ENCODE peak calls at places on chromosomes 1 and 21, in four cellular contexts. F is HuH-7, I is nucleus accumbens, X is hypothalamus. G is an unnamed sample.

GRCh38 chr1:1259540-1259939 is 13.0 kb upstream of the C1QTNF12 start:
- DNase-seq in F (no peak), I (no peak), X (no peak), G (no peak)

GRCh38 chr1:38852780-38853179 is 6.8 kb downstream of the RRAGC start:
- DNase-seq in F (no peak), I (no peak), X (no peak), G (no peak)

GRCh38 chr1:113021430-113022085 is 51.4 kb upstream of the LRIG2 start:
- DNase-seq in F (peak), I (no peak), X (no peak), G (peak)

GRCh38 chr1:70043806-70044205 is 161.6 kb downstream of the LRRC40 start:
- DNase-seq in F (no peak), I (no peak), X (no peak), G (no peak)

GRCh38 chr1:94236630-94237290 is 624 bp downstream of the ARHGAP29 start:
- DNase-seq in F (peak), I (no peak), X (no peak), G (peak)

GRCh38 chr1:213492161-213493041 is 441.4 kb downstream of the RPS6KC1 start:
- DNase-seq in F (peak), I (no peak), X (no peak), G (no peak)

GRCh38 chr1:41314376-41314775 is 46.9 kb upstream of the FOXO6 start:
- DNase-seq in F (no peak), I (no peak), X (no peak), G (no peak)

GRCh38 chr1:31145581-31146117 is 80.1 kb upstream of the PUM1 start:
- DNase-seq in F (no peak), I (no peak), X (no peak), G (no peak)

GRCh38 chr1:232952514-232953175 is 2.2 kb downstream of the NTPCR start:
- DNase-seq in F (peak), I (no peak), X (no peak), G (peak)

GRCh38 chr1:219206350-219206749 is 32.7 kb downstream of the LYPLAL1 start:
- DNase-seq in F (no peak), I (no peak), X (no peak), G (no peak)

GRCh38 chr1:19483261-19483660 is 2.1 kb downstream of the CAPZB start:
- DNase-seq in F (no peak), I (no peak), X (no peak), G (no peak)

GRCh38 chr21:34620084-34620665 is 5.3 kb upstream of the RCAN1 start:
- DNase-seq in F (no peak), I (no peak), X (no peak), G (no peak)

GRCh38 chr21:18369115-18369514 is 34.5 kb downstream of the TMPRSS15 start:
- DNase-seq in F (no peak), I (no peak), X (no peak), G (no peak)

GRCh38 chr1:172650474-172651193 is 8.3 kb upstream of the FASLG start:
- DNase-seq in F (no peak), I (no peak), X (no peak), G (no peak)

GRCh38 chr1:169368406-169368769 is 393 bp downstream of the BLZF1 start:
- DNase-seq in F (no peak), I (no peak), X (no peak), G (no peak)

GRCh38 chr1:109777980-109778625 is 14.4 kb upstream of the EPS8L3 start:
- DNase-seq in F (no peak), I (no peak), X (no peak), G (no peak)

GRCh38 chr1:213330281-213330680 is 279.2 kb downstream of the RPS6KC1 start:
- DNase-seq in F (no peak), I (no peak), X (no peak), G (no peak)

GRCh38 chr1:27569506-27570382 is 34.2 kb downstream of the AHDC1 start:
- DNase-seq in F (no peak), I (no peak), X (no peak), G (peak)

GRCh38 chr21:36478941-36479340 is 981 bp downstream of the CLDN14 start:
- DNase-seq in F (no peak), I (peak), X (no peak), G (no peak)

GRCh38 chr1:7658127-7658498 is 113.0 kb upstream of the VAMP3 start:
- DNase-seq in F (no peak), I (no peak), X (no peak), G (no peak)

GRCh38 chr1:203467550-203467921 is 8.1 kb upstream of the PRELP start:
- DNase-seq in F (no peak), I (no peak), X (no peak), G (no peak)

GRCh38 chr1:193634470-193634869 is 448.1 kb upstream of the B3GALT2 start:
- DNase-seq in F (no peak), I (no peak), X (no peak), G (no peak)

GRCh38 chr1:19239876-19240275 is 11.4 kb downstream of the EMC1 start:
- DNase-seq in F (no peak), I (no peak), X (no peak), G (no peak)

GRCh38 chr1:40760984-40761383 is 22.6 kb upstream of the KCNQ4 start:
- DNase-seq in F (no peak), I (no peak), X (no peak), G (no peak)

GRCh38 chr1:162177126-162177525 is 107.6 kb downstream of the NOS1AP start:
- DNase-seq in F (no peak), I (no peak), X (no peak), G (no peak)

GRCh38 chr1:184635347-184636155 is 119.1 kb downstream of the EDEM3 start:
- DNase-seq in F (no peak), I (no peak), X (no peak), G (no peak)

GRCh38 chr1:91783423-91784162 is 102.4 kb downstream of the TGFBR3 start:
- DNase-seq in F (no peak), I (no peak), X (no peak), G (no peak)

GRCh38 chr1:50701706-50702317 is 258.3 kb downstream of the FAF1 start:
- DNase-seq in F (no peak), I (no peak), X (no peak), G (no peak)

GRCh38 chr1:66764994-66765578 is 12.8 kb downstream of the DYNLT5 start:
- DNase-seq in F (peak), I (no peak), X (no peak), G (peak)

GRCh38 chr1:246004281-246004680 is 502.8 kb downstream of the SMYD3 start:
- DNase-seq in F (no peak), I (no peak), X (no peak), G (no peak)

GRCh38 chr1:219278288-219278687 is 104.6 kb downstream of the LYPLAL1 start:
- DNase-seq in F (no peak), I (no peak), X (no peak), G (no peak)

GRCh38 chr1:84776639-84777038 is 86.4 kb upstream of the SSX2IP start:
- DNase-seq in F (no peak), I (no peak), X (no peak), G (no peak)

GRCh38 chr1:232682248-232682647 is 52.3 kb upstream of the SIPA1L2 start:
- DNase-seq in F (peak), I (no peak), X (no peak), G (peak)

GRCh38 chr1:52399629-52400028 is 4.6 kb downstream of the ORC1 start:
- DNase-seq in F (no peak), I (no peak), X (no peak), G (no peak)

G was measured in Caco-2.